ENCODE peak calls at places on chromosomes 16 and 17, in seven cellular contexts. S, A, P, J, Y, L and M are unnamed samples.

GRCh38 chr16:57609541-57610401 is 18.7 kb upstream of the ADGRG1 start:
- DNase-seq in S (no peak), A (no peak), P (peak), J (no peak), Y (no peak), L (no peak), M (no peak)

GRCh38 chr17:18158022-18158600 is 25.5 kb upstream of the ALKBH5 start:
- DNase-seq in S (peak), A (peak), P (peak), J (peak), Y (peak), L (peak), M (peak)

GRCh38 chr16:67027046-67027445 is 1.9 kb upstream of the CBFB start:
- DNase-seq in S (no peak), A (no peak), P (no peak), J (no peak), Y (no peak), L (no peak), M (no peak)

GRCh38 chr16:77113835-77114234 is 77.2 kb upstream of the MON1B start:
- DNase-seq in S (no peak), A (no peak), P (no peak), J (no peak), Y (no peak), L (no peak), M (no peak)

GRCh38 chr16:23124315-23124714 is 24.9 kb downstream of the USP31 start:
- DNase-seq in S (no peak), A (no peak), P (no peak), J (no peak), Y (no peak), L (no peak), M (no peak)

GRCh38 chr16:89012622-89012995 is 35.6 kb upstream of the CBFA2T3 start:
- DNase-seq in S (no peak), A (no peak), P (no peak), J (no peak), Y (no peak), L (no peak), M (no peak)

GRCh38 chr17:6100891-6101290 is 30.7 kb downstream of the WSCD1 start:
- DNase-seq in S (no peak), A (no peak), P (no peak), J (no peak), Y (no peak), L (no peak), M (no peak)

GRCh38 chr16:86514656-86515376 is 4.5 kb downstream of the FOXF1 start:
- DNase-seq in S (no peak), A (no peak), P (no peak), J (no peak), Y (no peak), L (no peak), M (no peak)

GRCh38 chr16:47211218-47211617 is 67.5 kb upstream of the NETO2 start:
- DNase-seq in S (no peak), A (no peak), P (no peak), J (no peak), Y (no peak), L (no peak), M (no peak)

GRCh38 chr17:29358421-29358820 is 31.7 kb upstream of the TAOK1 start:
- DNase-seq in S (no peak), A (no peak), P (no peak), J (no peak), Y (no peak), L (no peak), M (no peak)